ENCODE peak calls at places on chromosomes 16 and 17, in four cellular contexts. R, B, M and D are unnamed samples.

GRCh38 chr16:57027067-57027466 is 37.7 kb downstream of the NLRC5 start:
- DNase-seq in R (no peak), M (no peak), B (no peak), D (no peak)

GRCh38 chr17:33895491-33895890 is 359.6 kb upstream of the CCL2 start:
- DNase-seq in R (no peak), M (no peak), B (no peak), D (no peak)

GRCh38 chr16:86029131-86029741 is 130.3 kb downstream of the IRF8 start:
- DNase-seq in M (peak; percentile 82), B (no peak), R (peak; percentile 24), D (no peak)

GRCh38 chr16:83402160-83402794 is 405.5 kb upstream of the HSBP1 start:
- DNase-seq in M (no peak), B (peak; percentile 79), R (no peak), D (no peak)

GRCh38 chr16:51121850-51122249 is 29.2 kb downstream of the SALL1 start:
- DNase-seq in R (no peak), B (no peak), M (no peak), D (no peak)

GRCh38 chr17:65820306-65820705 is 258.9 kb upstream of the AXIN2 start:
- DNase-seq in M (no peak), R (no peak), B (no peak), D (no peak)

GRCh38 chr17:79006794-79007503 is 2.6 kb downstream of the CANT1 start:
- DNase-seq in B (no peak), R (no peak), M (no peak), D (no peak)

GRCh38 chr16:1043831-1044514 is 28.6 kb upstream of the SSTR5 start:
- DNase-seq in M (peak; percentile 79), R (no peak), B (no peak), D (no peak)

GRCh38 chr16:1024126-1024525 is 42.6 kb downstream of the SOX8 start:
- DNase-seq in B (no peak), M (peak; percentile 62), R (no peak), D (no peak)

GRCh38 chr17:77634710-77635109 is 323.8 kb upstream of the TNRC6C start:
- DNase-seq in M (no peak), R (no peak), B (no peak), D (no peak)

GRCh38 chr17:44314869-44315661 is 6.7 kb downstream of the RUNDC3A start:
- DNase-seq in M (peak; percentile 89), B (no peak), R (no peak), D (no peak)

GRCh38 chr17:4719684-4720221 is 9.3 kb downstream of the ARRB2 start:
- DNase-seq in B (no peak), M (peak; percentile 65), R (no peak), D (no peak)

GRCh38 chr16:50297301-50298074 is 31.1 kb downstream of the ADCY7 start:
- DNase-seq in B (no peak), M (no peak), R (no peak), D (no peak)

GRCh38 chr17:62089296-62089695 is 24.2 kb upstream of the MED13 start:
- DNase-seq in M (no peak), R (no peak), B (no peak), D (no peak)

GRCh38 chr17:62090868-62091267 is 25.8 kb upstream of the MED13 start:
- DNase-seq in R (no peak), M (no peak), B (no peak), D (no peak)

GRCh38 chr17:62092784-62093183 is 27.7 kb upstream of the MED13 start:
- DNase-seq in M (no peak), B (no peak), R (no peak), D (no peak)

GRCh38 chr17:62091804-62092203 is 26.7 kb upstream of the MED13 start:
- DNase-seq in B (no peak), R (no peak), M (no peak), D (no peak)

DNA sequence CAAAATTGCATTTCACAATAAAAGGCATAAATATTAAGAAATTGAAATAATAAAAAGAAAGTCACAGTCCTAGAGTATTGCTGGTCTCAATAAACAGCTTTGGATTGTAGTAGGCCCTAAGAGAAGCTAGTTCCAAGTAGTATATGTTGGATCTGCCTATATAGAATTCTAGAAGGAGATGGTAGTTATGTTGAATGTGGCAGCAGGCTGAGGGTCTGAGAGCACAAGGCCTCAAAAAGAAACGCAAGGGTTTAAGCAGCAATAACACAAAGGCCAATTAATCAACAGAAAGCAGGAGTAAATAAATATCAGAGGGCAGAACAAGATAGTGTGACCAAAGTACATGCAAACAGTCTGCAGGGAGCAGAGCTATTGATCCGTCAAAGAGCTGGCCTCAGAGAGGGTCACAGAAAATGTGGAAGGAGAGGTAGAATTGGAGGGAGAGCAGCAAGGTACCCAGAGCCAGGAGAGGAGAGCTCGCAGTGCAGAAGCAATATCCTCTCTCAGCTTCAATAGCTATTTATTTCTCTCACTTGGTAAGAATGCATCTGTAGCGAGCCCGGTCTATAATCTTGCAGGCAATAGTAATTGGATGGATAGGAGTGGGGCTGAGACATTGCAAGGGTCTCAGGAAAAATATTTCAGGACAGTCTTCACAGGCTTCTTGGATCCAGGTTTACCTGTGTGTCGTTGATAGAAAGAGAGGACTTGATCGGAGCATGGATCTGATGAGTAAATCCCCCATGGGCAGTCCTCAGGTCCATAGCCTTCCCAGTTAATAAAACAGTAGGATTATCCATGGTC is 25.1 kb upstream of the MED13 start:
- DNase-seq in R (no peak), B (no peak), M (no peak), D (no peak)
- TF ChIP-seq CTCF in R (no peak), B (no peak), M (no peak), D (no peak)

GRCh38 chr16:25707982-25708583 is 16.3 kb downstream of the HS3ST4 start:
- DNase-seq in R (no peak), B (no peak), M (no peak), D (no peak)
- TF ChIP-seq CTCF in R (no peak), B (peak; percentile 52), M (no peak), D (peak; percentile 76)

DNA sequence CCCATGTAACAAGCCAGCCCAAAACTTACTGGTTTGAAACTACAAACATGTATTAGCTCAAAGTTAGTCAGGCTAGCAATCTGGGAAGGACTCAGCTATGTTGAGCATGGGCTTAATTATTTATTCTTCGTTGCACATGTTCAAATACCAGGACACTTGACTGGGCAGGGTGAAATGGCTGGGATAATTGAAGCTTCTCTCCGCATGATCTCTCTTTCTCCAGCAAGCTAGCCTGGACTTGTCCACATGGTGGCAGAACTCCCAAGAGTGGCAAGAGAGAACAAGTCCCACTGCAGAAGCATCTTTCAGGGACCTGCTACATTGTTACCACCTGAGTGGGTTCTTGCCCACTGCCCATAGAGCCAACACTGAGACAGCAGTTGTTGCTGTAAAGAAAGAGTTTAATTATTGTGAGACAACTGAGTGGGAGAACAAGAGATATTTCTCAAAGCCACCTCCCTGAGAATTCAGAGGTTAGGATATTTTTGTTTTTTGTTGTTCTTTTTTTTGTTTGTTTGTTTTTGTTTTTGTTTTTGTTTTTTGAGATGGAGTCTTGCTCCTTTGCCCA is 16.8 kb upstream of the ATF7IP2 start:
- DNase-seq in R (no peak), M (no peak), B (no peak), D (no peak)
- TF ChIP-seq CTCF in R (no peak), M (no peak), B (peak; percentile 25), D (no peak)

DNA sequence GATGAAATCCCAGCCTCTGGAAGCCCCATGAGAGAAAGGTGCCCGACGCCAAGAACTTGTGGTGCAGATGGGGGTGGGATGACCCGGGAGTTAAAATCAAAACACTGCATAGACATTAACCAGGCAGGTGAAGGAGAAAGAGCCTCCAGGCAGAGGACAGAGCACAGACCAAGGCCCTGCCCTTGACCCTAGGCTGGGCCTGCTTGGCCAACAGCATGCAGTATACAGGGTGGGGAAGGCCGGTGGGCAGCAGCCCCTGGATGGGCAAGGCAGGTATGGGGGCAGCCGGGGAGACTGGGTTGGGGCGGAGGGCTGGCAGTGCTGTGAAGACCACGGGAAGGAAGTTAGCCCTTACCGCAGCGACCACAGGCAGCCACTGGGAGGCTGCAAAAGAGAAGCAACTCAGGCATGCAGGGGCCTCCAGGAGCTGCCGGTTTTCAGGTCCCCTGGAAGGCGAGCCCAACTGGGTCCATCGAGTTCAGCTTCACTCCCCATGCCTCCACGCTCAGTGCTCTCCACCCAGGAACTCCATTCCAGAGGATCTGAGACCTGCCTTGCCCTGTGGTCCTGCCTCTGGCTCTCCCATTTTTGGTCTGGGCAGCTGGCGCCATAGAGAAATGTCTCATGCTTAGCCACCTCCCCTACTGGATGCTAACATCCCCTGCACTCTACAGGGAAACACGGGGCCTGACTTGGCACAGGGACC is 81.2 kb downstream of the C16orf95 start:
- DNase-seq in R (no peak), M (peak; percentile 48), B (no peak), D (no peak)
- TF ChIP-seq CTCF in R (no peak), M (no peak), B (peak; percentile 11), D (peak; percentile 41)

DNA sequence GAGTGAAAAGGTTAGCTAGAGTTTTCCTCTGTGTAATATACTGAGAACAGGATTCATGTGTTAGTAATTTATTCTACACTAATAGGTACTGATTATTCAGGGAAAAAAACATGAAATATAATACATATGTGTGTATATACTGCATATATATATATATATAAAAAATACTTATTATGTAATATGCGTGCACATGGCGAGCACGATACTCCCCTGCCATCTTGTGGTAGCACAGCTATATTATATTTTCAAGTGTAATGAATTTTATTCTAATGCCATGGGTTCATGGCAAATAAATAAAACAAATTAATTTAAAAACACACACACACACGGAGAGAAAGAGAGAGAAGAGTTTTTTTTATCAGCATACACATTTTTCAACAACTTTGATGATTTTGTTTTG is 460.6 kb downstream of the KCNJ2 start:
- DNase-seq in M (no peak), B (no peak), R (no peak), D (no peak)
- TF ChIP-seq CTCF in M (no peak), B (peak; percentile 31), R (no peak), D (peak; percentile 61)

GRCh38 chr17:27246537-27246936 is 47.4 kb upstream of the WSB1 start:
- DNase-seq in R (no peak), M (no peak), B (no peak), D (no peak)

GRCh38 chr17:27244019-27244418 is 49.9 kb upstream of the WSB1 start:
- DNase-seq in B (no peak), R (no peak), M (no peak), D (no peak)

GRCh38 chr17:27247071-27247957 is 46.6 kb upstream of the WSB1 start:
- DNase-seq in B (no peak), R (peak; percentile 91), M (no peak), D (no peak)

GRCh38 chr17:27244481-27245223 is 49.3 kb upstream of the WSB1 start:
- DNase-seq in R (peak; percentile 78), M (peak; percentile 76), B (peak; percentile 45), D (no peak)

DNA sequence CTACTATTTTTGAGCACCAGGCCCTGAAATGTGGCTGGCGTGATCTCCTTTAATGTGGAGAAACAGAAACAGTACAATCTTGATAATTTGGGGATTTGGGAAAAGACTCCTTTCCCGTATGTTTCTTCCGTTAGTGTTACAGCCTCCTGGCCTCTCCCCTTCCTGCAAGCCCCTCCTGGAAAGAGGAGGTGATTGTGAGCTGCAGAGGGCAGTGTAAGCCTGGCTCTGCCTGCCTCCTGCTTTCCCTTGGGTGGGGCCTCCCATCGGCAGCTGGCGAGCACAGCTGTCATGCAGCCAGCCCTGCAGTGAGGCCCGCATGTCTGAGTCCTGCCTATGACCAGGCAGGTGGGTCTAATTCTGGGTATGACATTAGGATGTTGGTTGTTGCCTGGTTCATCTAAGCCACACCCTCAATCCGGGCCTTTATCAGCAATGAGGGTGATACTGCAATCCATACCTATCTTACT is 48.7 kb upstream of the WSB1 start:
- DNase-seq in B (peak; percentile 55), R (peak; percentile 63), M (peak; percentile 87), D (no peak)
- TF ChIP-seq CTCF in B (peak; percentile 96), R (no peak), M (peak; percentile 80), D (peak; percentile 69)

GRCh38 chr16:19844945-19845641 is 39.6 kb downstream of the GPRC5B start:
- DNase-seq in B (no peak), R (no peak), M (no peak), D (no peak)
- TF ChIP-seq CTCF in B (no peak), R (no peak), M (no peak), D (no peak)

GRCh38 chr16:66008136-66008535 is 358.4 kb upstream of the CDH5 start:
- DNase-seq in M (no peak), R (no peak), B (no peak), D (no peak)
- TF ChIP-seq CTCF in M (no peak), R (no peak), B (no peak), D (no peak)